ENCODE peak calls at places on chromosomes 11 and 22, in nine cellular contexts. O is T1000, U is upper lobe of right lung, X is cardiac muscle cell, J is astrocyte, G is ovary, S is lower lobe of right lung, A is body of pancreas, V is fibroblast of the aortic adventitia. I is an unnamed sample.

GRCh38 chr11:101848262-101848661 is 66.5 kb upstream of the CEP126 start:
- DNase-seq in O (no peak), U (no peak), X (peak), J (no peak), G (no peak), S (no peak), A (no peak), V (peak), I (no peak)

GRCh38 chr11:94706211-94706610 is 61.9 kb upstream of the AMOTL1 start:
- DNase-seq in O (no peak), U (no peak), X (no peak), J (peak), G (no peak), S (no peak), A (no peak), V (peak), I (peak)

GRCh38 chr11:68841718-68842426 is at the start of gene CPT1A:
- DNase-seq in O (peak), U (peak), X (peak), J (peak), G (peak), S (peak), A (peak), V (peak), I (peak)

GRCh38 chr11:2755071-2755470 is 55.3 kb upstream of the KCNQ1OT1 start:
- DNase-seq in O (no peak), U (no peak), X (no peak), J (no peak), G (no peak), S (peak), A (peak), V (no peak), I (no peak)

GRCh38 chr11:22976146-22976545 is 115.9 kb upstream of the CCDC179 start:
- DNase-seq in O (peak), U (no peak), X (peak), J (no peak), G (no peak), S (no peak), A (peak), V (no peak), I (no peak)

GRCh38 chr11:62573006-62573591 is 592 bp downstream of the EEF1G start:
- DNase-seq in O (no peak), U (peak), X (peak), J (no peak), G (no peak), S (no peak), A (no peak), V (peak), I (no peak)

GRCh38 chr11:117986981-117987495 is 844 bp downstream of the IL10RA start:
- DNase-seq in O (no peak), U (no peak), X (no peak), J (no peak), G (no peak), S (no peak), A (no peak), V (no peak), I (no peak)

GRCh38 chr11:34546511-34547206 is 33.1 kb upstream of the ELF5 start:
- DNase-seq in O (no peak), U (no peak), X (no peak), J (no peak), G (no peak), S (no peak), A (no peak), V (no peak), I (peak)

GRCh38 chr22:19823191-19823590 is 31.5 kb downstream of the GNB1L start:
- DNase-seq in O (no peak), U (no peak), X (no peak), J (no peak), G (no peak), S (peak), A (peak), V (no peak), I (no peak)

GRCh38 chr11:41003339-41003992 is 456.0 kb downstream of the LRRC4C start:
- DNase-seq in O (no peak), U (no peak), X (no peak), J (peak), G (no peak), S (no peak), A (no peak), V (no peak), I (no peak)

GRCh38 chr22:30855677-30856518 is 112.7 kb downstream of the MORC2 start:
- DNase-seq in O (no peak), U (peak), X (no peak), J (no peak), G (no peak), S (no peak), A (no peak), V (no peak), I (no peak)

GRCh38 chr11:86983071-86983488 is 27.9 kb upstream of the FZD4 start:
- DNase-seq in O (no peak), U (peak), X (no peak), J (no peak), G (no peak), S (peak), A (peak), V (no peak), I (no peak)

GRCh38 chr11:7892751-7893356 is 38.2 kb downstream of the OR10A6 start:
- DNase-seq in O (no peak), U (no peak), X (peak), J (peak), G (no peak), S (no peak), A (no peak), V (peak), I (no peak)

GRCh38 chr22:17931400-17931825 is 92.9 kb downstream of the MICAL3 start:
- DNase-seq in O (no peak), U (no peak), X (no peak), J (no peak), G (no peak), S (no peak), A (peak), V (no peak), I (no peak)

GRCh38 chr11:65822760-65823528 is 10.8 kb upstream of the SNX32 start:
- DNase-seq in O (no peak), U (no peak), X (no peak), J (no peak), G (no peak), S (peak), A (peak), V (no peak), I (no peak)

GRCh38 chr11:117230286-117230961 is 1.4 kb downstream of the PCSK7 start:
- DNase-seq in O (no peak), U (no peak), X (peak), J (no peak), G (no peak), S (no peak), A (no peak), V (no peak), I (no peak)

GRCh38 chr11:1746516-1746931 is 3.9 kb downstream of the IFITM10 start:
- DNase-seq in O (no peak), U (peak), X (no peak), J (no peak), G (no peak), S (no peak), A (peak), V (no peak), I (no peak)

GRCh38 chr11:76206327-76207081 is at the start of gene WNT11:
- DNase-seq in O (no peak), U (peak), X (peak), J (no peak), G (peak), S (peak), A (peak), V (peak), I (no peak)

GRCh38 chr22:46045459-46046298 is 68.7 kb upstream of the WNT7B start:
- DNase-seq in O (no peak), U (peak), X (no peak), J (no peak), G (peak), S (peak), A (peak), V (no peak), I (peak)

GRCh38 chr11:48105096-48105990 is 111.3 kb upstream of the OR4B1 start:
- DNase-seq in O (no peak), U (no peak), X (no peak), J (no peak), G (no peak), S (no peak), A (no peak), V (no peak), I (no peak)

GRCh38 chr11:82718307-82718706 is 15.4 kb downstream of the FAM181B start:
- DNase-seq in O (no peak), U (no peak), X (peak), J (peak), G (no peak), S (no peak), A (peak), V (peak), I (peak)

GRCh38 chr11:13000721-13001120 is 8.4 kb upstream of the RASSF10 start:
- DNase-seq in O (no peak), U (no peak), X (no peak), J (peak), G (no peak), S (no peak), A (no peak), V (no peak), I (no peak)

GRCh38 chr11:66268953-66269906 is 791 bp downstream of the RAB1B start:
- DNase-seq in O (no peak), U (peak), X (peak), J (peak), G (no peak), S (no peak), A (peak), V (peak), I (no peak)

GRCh38 chr11:118623291-118623655 is 15.9 kb downstream of the PHLDB1 start:
- DNase-seq in O (no peak), U (no peak), X (peak), J (peak), G (no peak), S (peak), A (peak), V (peak), I (no peak)

GRCh38 chr11:2122222-2122906 is 16.8 kb downstream of the IGF2 start:
- DNase-seq in O (no peak), U (no peak), X (peak), J (peak), G (no peak), S (no peak), A (no peak), V (peak), I (no peak)

GRCh38 chr22:44406581-44407403 is 91.2 kb downstream of the RTL6 start:
- DNase-seq in O (no peak), U (peak), X (no peak), J (peak), G (no peak), S (no peak), A (peak), V (peak), I (no peak)

GRCh38 chr11:77096591-77097019 is 6.0 kb upstream of the OMP start:
- DNase-seq in O (no peak), U (peak), X (no peak), J (no peak), G (no peak), S (peak), A (peak), V (no peak), I (no peak)

GRCh38 chr11:87536565-87536964 is 498.8 kb downstream of the TMEM135 start:
- DNase-seq in O (no peak), U (no peak), X (no peak), J (no peak), G (no peak), S (no peak), A (no peak), V (no peak), I (no peak)

GRCh38 chr11:112128483-112129121 is 35.3 kb downstream of the IL18 start:
- DNase-seq in O (peak), U (no peak), X (peak), J (peak), G (no peak), S (no peak), A (peak), V (peak), I (peak)

GRCh38 chr11:46697303-46697702 is 3.1 kb downstream of the ARHGAP1 start:
- DNase-seq in O (no peak), U (no peak), X (peak), J (no peak), G (no peak), S (no peak), A (peak), V (peak), I (peak)

GRCh38 chr11:38089728-38090127 is 1491.7 kb upstream of the RAG2 start:
- DNase-seq in O (peak), U (no peak), X (peak), J (no peak), G (no peak), S (no peak), A (no peak), V (peak), I (no peak)

GRCh38 chr11:70675697-70676374 is 277.5 kb downstream of the CTTN start:
- DNase-seq in O (no peak), U (no peak), X (no peak), J (no peak), G (no peak), S (no peak), A (no peak), V (no peak), I (no peak)

GRCh38 chr22:46421272-46421671 is 85.8 kb downstream of the TRMU start:
- DNase-seq in O (no peak), U (no peak), X (no peak), J (no peak), G (no peak), S (peak), A (no peak), V (no peak), I (no peak)

GRCh38 chr11:83454674-83455073 is 168.5 kb upstream of the CCDC90B start:
- DNase-seq in O (no peak), U (no peak), X (no peak), J (no peak), G (no peak), S (no peak), A (no peak), V (no peak), I (no peak)

GRCh38 chr11:45646275-45646970 is 19.0 kb downstream of the CHST1 start:
- DNase-seq in O (no peak), U (no peak), X (peak), J (no peak), G (no peak), S (no peak), A (no peak), V (peak), I (no peak)

GRCh38 chr11:125952973-125953372 is 7.1 kb downstream of the VSIG10L2 start:
- DNase-seq in O (no peak), U (peak), X (peak), J (no peak), G (peak), S (peak), A (peak), V (peak), I (no peak)

GRCh38 chr11:61841636-61842332 is 13.7 kb downstream of the FADS2 start:
- DNase-seq in O (no peak), U (no peak), X (no peak), J (no peak), G (no peak), S (no peak), A (no peak), V (no peak), I (peak)

GRCh38 chr11:87463486-87464102 is 425.9 kb downstream of the TMEM135 start:
- DNase-seq in O (no peak), U (no peak), X (no peak), J (no peak), G (no peak), S (no peak), A (no peak), V (no peak), I (no peak)

I was measured in head of caudate nucleus.